ENCODE peak calls at places on chromosomes 2 and 18, in nine cellular contexts. N is right atrium auricular region, V is H1, D is mammary epithelial cell, Y is neuronal stem cell, A is small intestine, I is keratinocyte, C is spleen, K is BE2C. H is an unnamed sample.

GRCh38 chr2:147449323-147450080 is 395.3 kb upstream of the ACVR2A start:
- DNase-seq in A (no peak), I (no peak), V (no peak), C (no peak), D (no peak), Y (peak; percentile 61), N (no peak), K (no peak), H (no peak)

GRCh38 chr18:63775166-63775730 is at the start of gene SERPINB7:
- DNase-seq in A (no peak), C (no peak), Y (no peak), K (no peak), D (peak; percentile 92), V (no peak), I (peak; percentile 54), N (no peak), H (no peak)

GRCh38 chr2:111068435-111069058 is 52.2 kb upstream of the BCL2L11 start:
- DNase-seq in V (no peak), D (peak; percentile 84), C (no peak), K (no peak), N (no peak), Y (no peak), I (no peak), A (peak; percentile 48), H (no peak)

GRCh38 chr2:34570266-34570872 is 971.3 kb upstream of the FAM98A start:
- DNase-seq in Y (peak; percentile 2), V (no peak), I (no peak), D (peak; percentile 49), N (no peak), C (no peak), K (peak; percentile 44), A (peak; percentile 1), H (peak; percentile 51)

GRCh38 chr2:73114273-73114867 is 1.6 kb upstream of the RAB11FIP5 start:
- DNase-seq in V (no peak), K (no peak), C (no peak), A (no peak), N (no peak), I (no peak), D (no peak), Y (no peak), H (no peak)

GRCh38 chr2:100114011-100114433 is 28.4 kb downstream of the AFF3 start:
- DNase-seq in N (no peak), I (no peak), K (no peak), C (no peak), Y (no peak), D (no peak), A (no peak), V (no peak), H (no peak)

GRCh38 chr18:28411806-28412205 is 234.9 kb upstream of the CDH2 start:
- DNase-seq in D (no peak), C (no peak), N (peak; percentile 70), K (no peak), V (no peak), Y (no peak), A (no peak), I (no peak), H (no peak)

GRCh38 chr18:51125976-51126375 is 71.5 kb downstream of the MEX3C start:
- DNase-seq in I (no peak), N (no peak), D (no peak), A (no peak), V (peak; percentile 16), K (no peak), Y (no peak), C (no peak), H (no peak)

GRCh38 chr2:173452436-173452835 is 97.8 kb downstream of the CDCA7 start:
- DNase-seq in V (no peak), A (no peak), N (no peak), Y (peak; percentile 68), K (no peak), I (no peak), C (no peak), D (no peak), H (no peak)

DNA sequence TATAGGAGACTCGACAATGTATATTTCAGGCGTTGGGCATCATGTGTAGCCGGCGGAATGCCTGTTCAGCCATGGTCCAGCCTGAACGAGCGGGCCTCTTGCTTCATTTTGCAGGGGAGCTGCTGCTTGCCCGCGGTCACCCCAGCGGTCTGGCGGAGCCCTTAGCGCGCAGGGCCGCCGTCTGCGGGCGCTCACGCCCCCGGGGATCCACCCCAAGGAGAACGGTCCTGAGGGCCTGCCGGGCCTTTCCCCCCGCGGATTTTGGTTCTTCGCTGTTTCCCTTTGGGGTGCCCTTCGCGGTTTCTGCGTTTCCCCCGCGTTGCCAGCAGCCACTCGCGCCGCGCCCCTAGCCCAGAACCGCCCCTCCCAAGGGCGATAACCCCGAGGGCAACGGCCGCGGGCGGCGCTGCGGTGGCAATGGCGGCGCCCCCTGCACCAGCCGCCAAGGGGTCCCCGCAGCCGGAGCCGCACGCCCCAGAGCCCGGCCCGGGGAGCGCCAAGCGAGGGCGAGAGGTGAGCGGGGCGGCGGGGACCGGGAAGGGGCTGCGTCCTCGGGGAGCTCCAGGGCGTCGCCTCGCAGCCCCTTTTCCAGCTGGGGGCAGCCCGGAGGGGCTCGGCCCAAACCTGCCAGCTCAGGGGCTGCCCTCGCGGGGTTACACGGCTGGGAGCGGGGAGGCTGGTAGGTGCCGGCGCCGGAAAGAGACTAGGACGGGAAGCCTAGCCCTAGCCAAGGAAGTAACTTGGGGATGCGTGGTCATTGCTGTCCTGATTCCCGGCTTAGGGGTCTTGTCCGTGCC is at the start of gene MFSD2B:
- DNase-seq in Y (peak; percentile 9), C (no peak), A (no peak), I (no peak), V (no peak), D (no peak), N (no peak), K (peak; percentile 20), H (no peak)
- H3K27me3 ChIP-seq in Y (no peaks in the 10 kb centered on the region), C (peaks cover 22% of the 10 kb centered on the region), A (peaks cover 20% of the 10 kb centered on the region), I (peaks cover 33% of the 10 kb centered on the region), V (peaks cover 13% of the 10 kb centered on the region), D (peaks cover 2% of the 10 kb centered on the region), N (peaks cover 6% of the 10 kb centered on the region), K (peaks cover 15% of the 10 kb centered on the region), H (no peaks in the 10 kb centered on the region)

GRCh38 chr18:72336786-72337185 is 207.4 kb downstream of the CBLN2 start:
- DNase-seq in C (no peak), V (no peak), D (no peak), K (no peak), I (no peak), N (no peak), Y (no peak), A (no peak), H (no peak)
- H3K9me3 ChIP-seq in C (no peaks in the 10 kb centered on the region), V (peaks cover 75% of the 10 kb centered on the region), D (peaks cover 3% of the 10 kb centered on the region), K (no peaks in the 10 kb centered on the region), I (no peaks in the 10 kb centered on the region), N (no peaks in the 10 kb centered on the region), Y (no peaks in the 10 kb centered on the region), A (no peaks in the 10 kb centered on the region), H (no peaks in the 10 kb centered on the region)

GRCh38 chr2:28471214-28471613 is 24.6 kb upstream of the PLB1 start:
- DNase-seq in V (no peak), A (peak; percentile 69), D (no peak), N (no peak), I (no peak), K (peak; percentile 29), Y (no peak), C (peak; percentile 65), H (no peak)
- H3K4me3 ChIP-seq in V (no peak overlapping the region), A (no peak overlapping the region), D (no peak overlapping the region), N (no peak overlapping the region), I (no peak overlapping the region), K (no peak overlapping the region), Y (no peak overlapping the region), C (no peak overlapping the region), H (no peak overlapping the region)

DNA sequence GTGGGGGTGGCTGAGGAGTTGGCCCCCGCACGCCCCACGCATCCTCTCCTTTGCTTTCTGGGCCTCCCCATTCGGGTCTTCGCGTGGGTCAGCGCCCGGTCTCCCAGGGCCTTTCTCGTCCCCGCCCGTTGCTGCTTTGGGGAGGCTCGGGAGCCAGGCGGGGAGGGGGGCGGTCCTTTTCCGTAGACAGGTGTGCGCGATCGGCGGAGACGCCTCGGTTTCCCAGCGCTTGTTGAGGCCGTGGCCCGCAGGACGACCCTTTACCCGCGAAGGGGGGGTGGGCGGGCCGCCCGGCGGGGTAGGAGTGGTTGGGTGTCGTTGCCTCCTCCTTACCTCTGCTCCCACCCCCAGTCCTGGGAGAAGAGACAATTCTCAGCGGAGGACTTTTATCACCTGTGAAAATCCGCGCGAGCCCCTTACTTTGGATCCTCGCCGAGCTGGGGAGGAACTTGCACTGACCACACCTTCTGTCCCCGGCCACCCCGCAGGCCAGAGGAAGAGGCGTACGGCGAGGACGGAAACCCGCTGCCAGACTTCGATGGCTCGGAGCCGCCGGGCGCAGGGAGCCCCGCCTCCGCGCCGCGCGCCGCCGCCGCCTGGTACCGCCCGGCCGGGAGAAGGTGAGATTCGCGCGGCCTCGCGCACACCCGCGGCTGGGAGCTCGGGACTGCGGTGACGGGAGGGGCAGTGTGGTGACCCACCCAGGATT is 2.7 kb downstream of the ADCYAP1 start:
- DNase-seq in C (no peak), N (no peak), V (peak; percentile 70), A (no peak), K (peak; percentile 37), D (no peak), Y (no peak), I (no peak), H (peak; percentile 37)
- H3K27me3 ChIP-seq in C (peaks cover 94% of the 10 kb centered on the region), N (peaks cover 25% of the 10 kb centered on the region), V (peaks cover 99% of the 10 kb centered on the region), A (peaks cover 52% of the 10 kb centered on the region), K (no peaks in the 10 kb centered on the region), D (peaks cover 54% of the 10 kb centered on the region), Y (peaks cover 45% of the 10 kb centered on the region), I (peaks cover 85% of the 10 kb centered on the region), H (peaks cover 13% of the 10 kb centered on the region)

GRCh38 chr2:132465917-132466316 is 49.3 kb downstream of the GPR39 start:
- DNase-seq in I (peak; percentile 17), N (no peak), Y (no peak), K (no peak), V (no peak), D (peak; percentile 4), C (no peak), A (no peak), H (no peak)
- H3K9me3 ChIP-seq in I (peaks cover 34% of the 10 kb centered on the region), N (no peaks in the 10 kb centered on the region), Y (peaks cover 27% of the 10 kb centered on the region), K (no peaks in the 10 kb centered on the region), V (peaks cover 45% of the 10 kb centered on the region), D (peaks cover 81% of the 10 kb centered on the region), C (peaks cover 76% of the 10 kb centered on the region), A (peaks cover 4% of the 10 kb centered on the region), H (no peaks in the 10 kb centered on the region)

GRCh38 chr2:96239091-96239490 is 26.7 kb downstream of the TMEM127 start:
- DNase-seq in I (no peak), C (no peak), N (no peak), Y (no peak), V (no peak), D (no peak), K (no peak), A (no peak), H (no peak)
- H3K4me3 ChIP-seq in I (no peak overlapping the region), C (no peak overlapping the region), N (no peak overlapping the region), Y (no peak overlapping the region), V (no peak overlapping the region), D (no peak overlapping the region), K (no peak overlapping the region), A (no peak overlapping the region), H (no peak overlapping the region)